ENCODE peak calls at places on chromosomes 5 and 9, in nine cellular contexts. R, K, L, T, X, F, B, M and P are unnamed samples.
A peak's percentile ranks its signal among the peaks of the same experiment; 100 is the strongest.

GRCh38 chr9:116383133-116383532 is 229.5 kb downstream of the PAPPA start:
- ATAC-seq in X (no peak), K (no peak), L (no peak), R (no peak), B (no peak), F (no peak), M (no peak), T (no peak), P (no peak)

GRCh38 chr5:55027589-55027988 is 3.5 kb downstream of the GZMK start:
- ATAC-seq in B (no peak), L (peak; percentile 89), T (no peak), F (no peak), M (peak; percentile 78), X (no peak), K (no peak), R (no peak), P (peak; percentile 85)

GRCh38 chr9:16871358-16872151 is 1.1 kb upstream of the BNC2 start:
- ATAC-seq in F (no peak), K (peak; percentile 67), T (peak; percentile 58), R (no peak), M (no peak), B (peak; percentile 73), L (peak; percentile 30), X (peak; percentile 73), P (no peak)

GRCh38 chr5:120297621-120298020 is 166.5 kb upstream of the PRR16 start:
- ATAC-seq in M (no peak), L (no peak), T (no peak), R (no peak), B (no peak), K (no peak), X (peak; percentile 50), F (no peak), P (no peak)

GRCh38 chr9:110081395-110081794 is 126.6 kb downstream of the C9orf152 start:
- ATAC-seq in L (no peak), K (peak; percentile 27), X (peak; percentile 56), T (peak; percentile 33), R (no peak), M (no peak), F (no peak), B (no peak), P (no peak)

GRCh38 chr5:95600557-95600956 is 19.3 kb upstream of the GPR150 start:
- ATAC-seq in M (no peak), R (no peak), L (no peak), B (no peak), K (no peak), T (no peak), F (no peak), X (no peak), P (no peak)

GRCh38 chr9:93288891-93289883 is 105.2 kb downstream of the WNK2 start:
- ATAC-seq in T (no peak), X (no peak), R (peak; percentile 41), L (no peak), B (no peak), K (no peak), F (no peak), M (no peak), P (no peak)

GRCh38 chr5:95102080-95102479 is 182.8 kb downstream of the MCTP1 start:
- ATAC-seq in T (no peak), R (no peak), X (no peak), M (no peak), F (no peak), B (no peak), K (peak; percentile 100), L (no peak), P (no peak)

GRCh38 chr9:13444272-13444608 is 164.7 kb upstream of the MPDZ start:
- ATAC-seq in K (no peak), L (no peak), B (no peak), X (no peak), T (no peak), F (no peak), M (no peak), R (no peak), P (no peak)

GRCh38 chr5:68433921-68434879 is 218.6 kb downstream of the PIK3R1 start:
- ATAC-seq in T (peak; percentile 71), R (peak; percentile 92), M (peak; percentile 97), F (peak; percentile 94), L (peak; percentile 98), X (peak; percentile 92), B (peak; percentile 90), K (peak; percentile 94), P (peak; percentile 94)